ENCODE peak calls at places on chromosomes 1 and 21, in nine cellular contexts. B is hypothalamus; A is amniotic stem cell; R is occipital lobe; U is cerebellar cortex; S is GM19239; E is body of pancreas; L is activated T-cell treated with anti-CD3 and anti-CD28 coated beads for 24 hours; V is stimulated activated CD4-positive, alpha-beta T cell treated with anti-CD3 and anti-CD28 coated beads, Interleukin-4, amount 100 ng/mL, for 4 hours. P is an unnamed sample.

GRCh38 chr1:173269490-173270230 is 62.5 kb upstream of the TNFSF4 start:
- DNase-seq in B (no peak), A (peak; percentile 88), V (no peak), L (no peak), S (no peak), U (no peak), E (no peak), R (no peak), P (no peak)

GRCh38 chr1:152014943-152015342 is 21.3 kb upstream of the S100A10 start:
- DNase-seq in U (no peak), R (no peak), S (no peak), L (no peak), A (no peak), V (no peak), B (no peak), E (no peak), P (no peak)

GRCh38 chr1:243348331-243348730 is 92.5 kb downstream of the SDCCAG8 start:
- DNase-seq in R (no peak), E (no peak), A (no peak), S (no peak), B (no peak), V (no peak), L (no peak), U (no peak), P (no peak)

GRCh38 chr1:167447521-167448136 is 70.7 kb downstream of the CD247 start:
- DNase-seq in B (no peak), E (peak; percentile 54), V (peak; percentile 41), R (no peak), L (peak; percentile 57), U (peak; percentile 79), A (no peak), S (no peak), P (peak; percentile 62)

GRCh38 chr1:226308723-226309397 is at the start of gene LIN9:
- DNase-seq in A (peak; percentile 79), U (peak; percentile 87), R (peak; percentile 82), V (peak; percentile 93), L (peak; percentile 89), E (peak; percentile 94), S (peak; percentile 90), B (peak; percentile 82), P (peak; percentile 87)

GRCh38 chr1:33805988-33806387 is 57.9 kb upstream of the HMGB4 start:
- DNase-seq in A (no peak), S (no peak), E (no peak), V (no peak), R (no peak), L (no peak), U (no peak), B (no peak), P (no peak)

GRCh38 chr1:236168716-236169429 is 26.5 kb downstream of the GPR137B start:
- DNase-seq in B (no peak), E (no peak), U (no peak), V (no peak), S (no peak), A (no peak), L (no peak), R (no peak), P (peak; percentile 34)

GRCh38 chr1:47655521-47656300 is 217.9 kb downstream of the FOXD2 start:
- DNase-seq in A (no peak), E (no peak), L (no peak), V (no peak), B (no peak), U (no peak), R (no peak), S (no peak), P (no peak)

GRCh38 chr1:228370439-228370940 is 36.1 kb downstream of the TRIM11 start:
- DNase-seq in B (no peak), U (no peak), R (no peak), V (no peak), A (no peak), S (no peak), E (no peak), L (no peak), P (no peak)

GRCh38 chr1:9179450-9179849 is 50.5 kb upstream of the GPR157 start:
- DNase-seq in R (no peak), S (no peak), V (no peak), A (no peak), L (no peak), E (no peak), U (no peak), B (no peak), P (no peak)

GRCh38 chr1:3002349-3003038 is 18.8 kb upstream of the ACTRT2 start:
- DNase-seq in E (no peak), R (no peak), S (no peak), U (no peak), B (no peak), A (no peak), V (no peak), L (no peak), P (no peak)

GRCh38 chr21:44871576-44872265 is 1.8 kb downstream of the PTTG1IP start:
- DNase-seq in S (no peak), U (peak; percentile 15), E (peak; percentile 24), R (peak; percentile 46), B (no peak), A (no peak), V (no peak), L (no peak), P (no peak)

GRCh38 chr1:31669786-31670582 is 25.3 kb upstream of the PEF1 start:
- DNase-seq in E (peak; percentile 97), U (peak; percentile 87), A (no peak), B (peak; percentile 72), V (no peak), L (no peak), S (no peak), R (peak; percentile 76), P (peak; percentile 28)

GRCh38 chr1:109925159-109925990 is 14.7 kb downstream of the CSF1 start:
- DNase-seq in E (no peak), V (no peak), L (no peak), B (no peak), R (no peak), S (no peak), U (no peak), A (no peak), P (no peak)

GRCh38 chr1:77704736-77705135 is 22.3 kb upstream of the ZZZ3 start:
- DNase-seq in R (no peak), S (no peak), V (no peak), A (no peak), L (no peak), B (no peak), U (no peak), E (no peak), P (no peak)

GRCh38 chr1:185561629-185562028 is 172.6 kb upstream of the HMCN1 start:
- DNase-seq in V (no peak), E (no peak), R (no peak), U (no peak), S (no peak), A (no peak), L (no peak), B (no peak), P (no peak)

GRCh38 chr1:94463765-94464330 is 45.7 kb downstream of the ABCD3 start:
- DNase-seq in B (no peak), L (no peak), U (peak; percentile 41), V (no peak), R (no peak), A (no peak), S (no peak), E (peak; percentile 37), P (peak; percentile 14)

GRCh38 chr1:226575436-226576390 is 27.1 kb downstream of the STUM start:
- DNase-seq in E (no peak), L (no peak), B (no peak), V (no peak), R (no peak), U (no peak), S (no peak), A (no peak), P (no peak)

GRCh38 chr1:67614511-67614934 is 70.5 kb upstream of the GADD45A start:
- DNase-seq in U (no peak), E (no peak), L (no peak), A (no peak), S (no peak), B (no peak), V (no peak), R (no peak), P (no peak)

GRCh38 chr1:94614168-94614815 is 72.7 kb upstream of the F3 start:
- DNase-seq in E (no peak), U (no peak), L (no peak), A (no peak), R (no peak), V (no peak), S (no peak), B (no peak), P (no peak)

GRCh38 chr1:47505267-47505666 is 67.4 kb downstream of the FOXD2 start:
- DNase-seq in U (no peak), A (no peak), S (no peak), R (no peak), L (no peak), E (no peak), B (no peak), V (no peak), P (no peak)

GRCh38 chr1:2585318-2586092 is 1.1 kb upstream of the PRXL2B start:
- DNase-seq in A (no peak), R (peak; percentile 22), B (peak; percentile 47), V (peak; percentile 50), U (peak; percentile 79), E (peak; percentile 66), S (peak; percentile 64), L (peak; percentile 57), P (peak; percentile 86)

GRCh38 chr1:192700834-192701271 is 64.9 kb downstream of the RGS13 start:
- DNase-seq in S (no peak), U (no peak), B (no peak), E (no peak), V (no peak), L (no peak), R (no peak), A (peak; percentile 64), P (no peak)

GRCh38 chr1:202852163-202852904 is 36.6 kb downstream of the RABIF start:
- DNase-seq in V (peak; percentile 15), A (no peak), U (peak; percentile 68), E (peak; percentile 48), L (no peak), B (no peak), R (no peak), S (no peak), P (peak; percentile 34)

GRCh38 chr1:16026723-16027484 is 5.1 kb downstream of the CLCNKA start:
- DNase-seq in B (no peak), R (no peak), V (peak; percentile 50), U (peak; percentile 62), A (no peak), S (no peak), E (peak; percentile 36), L (no peak), P (no peak)

P was measured in germinal center.